ENCODE peak calls at places on chromosomes 4 and X, in seven cellular contexts. V is stomach, Y is Peyer's patch, L is IMR-90, R is tibial nerve, O is ovary, P is A549. T is an unnamed sample.

GRCh38 chr4:152408514-152409327 is 127.2 kb downstream of the FBXW7 start:
- DNase-seq in L (peak; percentile 50), Y (no peak), O (no peak), V (no peak), R (no peak), P (peak; percentile 20), T (no peak)

GRCh38 chr4:41141910-41142309 is 72.4 kb downstream of the APBB2 start:
- DNase-seq in V (no peak), Y (no peak), L (peak; percentile 86), O (no peak), P (peak; percentile 19), R (no peak), T (no peak)

GRCh38 chr4:165440415-165440882 is 61.6 kb downstream of the CPE start:
- DNase-seq in O (no peak), L (peak; percentile 63), P (peak; percentile 4), R (no peak), V (no peak), Y (no peak), T (no peak)

GRCh38 chr4:635851-636627 is 10.7 kb downstream of the PDE6B start:
- DNase-seq in O (no peak), P (no peak), V (no peak), Y (no peak), L (no peak), R (no peak), T (no peak)

GRCh38 chr4:60737858-60738257 is 462.3 kb upstream of the ADGRL3 start:
- DNase-seq in L (peak; percentile 74), Y (no peak), O (no peak), P (no peak), V (no peak), R (no peak), T (no peak)

GRCh38 chrX:40010550-40011364 is 87.0 kb downstream of the BCOR start:
- DNase-seq in V (no peak), L (no peak), O (no peak), R (no peak), P (no peak), Y (no peak), T (no peak)

GRCh38 chr4:86976801-86977485 is 42.1 kb downstream of the AFF1 start:
- DNase-seq in Y (no peak), V (no peak), O (no peak), R (no peak), P (no peak), L (no peak), T (no peak)

GRCh38 chr4:67565284-67565683 is 6.8 kb downstream of the STAP1 start:
- DNase-seq in P (no peak), R (no peak), L (peak; percentile 22), Y (no peak), O (no peak), V (no peak), T (no peak)

GRCh38 chr4:24285759-24286158 is 298.6 kb downstream of the DHX15 start:
- DNase-seq in L (no peak), O (no peak), Y (no peak), P (no peak), R (no peak), V (no peak), T (no peak)

GRCh38 chr4:145130788-145131398 is 32.8 kb downstream of the ABCE1 start:
- DNase-seq in L (peak; percentile 83), R (no peak), P (no peak), V (no peak), Y (no peak), O (no peak), T (no peak)

GRCh38 chr4:157004279-157005161 is 32.9 kb upstream of the PDGFC start:
- DNase-seq in R (no peak), L (no peak), V (no peak), Y (no peak), P (no peak), O (no peak), T (no peak)

GRCh38 chrX:15335135-15336022 is at the start of gene PIGA:
- DNase-seq in Y (peak; percentile 94), O (peak; percentile 95), P (peak; percentile 97), V (peak; percentile 94), R (peak; percentile 81), L (peak; percentile 96), T (peak; percentile 96)
- TF ChIP-seq POLR2A in Y (peak; percentile 90), O (peak; percentile 95), P (peak; percentile 54), V (peak; percentile 85), R (peak; percentile 94), L (peak; percentile 82), T (peak; percentile 88)

GRCh38 chr4:26860922-26861433 is 337 bp downstream of the STIM2 start:
- DNase-seq in O (peak; percentile 77), L (peak; percentile 44), Y (peak; percentile 78), V (peak; percentile 59), R (no peak), P (peak; percentile 26), T (peak; percentile 46)

GRCh38 chr4:26859762-26860156 is 882 bp upstream of the STIM2 start:
- DNase-seq in L (no peak), O (no peak), R (no peak), V (no peak), Y (no peak), P (no peak), T (no peak)

GRCh38 chr4:26861434-26862186 is 969 bp downstream of the STIM2 start:
- DNase-seq in L (peak; percentile 65), V (peak; percentile 76), O (peak; percentile 72), Y (peak; percentile 85), P (peak; percentile 41), R (peak; percentile 36), T (peak; percentile 88)

GRCh38 chr4:26858947-26859401 is 1.7 kb upstream of the STIM2 start:
- DNase-seq in Y (no peak), P (no peak), R (no peak), V (no peak), O (no peak), L (peak; percentile 34), T (no peak)

DNA sequence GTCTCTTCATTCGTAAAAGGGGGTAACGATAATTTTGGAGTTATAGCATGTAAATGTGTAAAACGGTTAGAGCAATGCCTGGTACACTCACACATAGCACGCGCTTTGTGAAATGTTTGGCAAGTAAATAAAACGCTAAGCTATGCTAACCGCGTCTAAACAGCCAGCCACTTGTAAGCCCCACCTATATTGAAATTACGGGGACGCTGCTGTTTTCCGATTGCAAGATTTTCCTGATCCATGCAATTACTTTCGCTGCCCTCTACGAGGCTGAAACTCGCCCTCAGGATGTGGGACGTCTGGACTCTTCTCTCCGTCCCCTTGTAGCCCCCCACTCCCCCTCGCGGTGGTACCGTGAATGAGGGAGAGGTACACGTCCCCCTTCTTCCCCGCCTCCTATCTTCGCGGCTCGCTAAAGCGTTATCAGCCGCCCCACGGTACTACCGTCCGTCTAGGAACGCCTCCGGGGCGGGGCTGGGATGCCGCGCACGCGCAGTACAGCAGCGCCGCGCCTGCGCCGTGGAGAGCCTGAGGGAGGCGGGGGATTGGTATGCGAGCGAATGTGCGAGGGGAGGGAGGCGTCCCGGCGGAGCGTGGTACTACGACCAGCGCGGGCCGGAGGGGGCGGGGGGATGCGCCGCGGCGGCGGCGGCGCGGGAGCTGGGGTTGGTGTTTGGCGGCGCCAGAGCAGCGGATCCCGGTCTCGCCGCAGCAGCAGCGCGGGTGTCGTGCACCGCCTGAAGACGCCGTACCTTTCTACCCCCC is at the start of gene STIM2:
- DNase-seq in L (peak; percentile 96), O (peak; percentile 98), Y (peak; percentile 98), V (peak; percentile 97), P (peak; percentile 94), R (peak; percentile 91), T (peak; percentile 97)
- H3K4me1 ChIP-seq in L (peaks cover 8% of the 10 kb centered on the region), O (peaks cover 4% of the 10 kb centered on the region), Y (peaks cover 16% of the 10 kb centered on the region), V (peaks cover 22% of the 10 kb centered on the region), P (peaks cover 23% of the 10 kb centered on the region), R (peaks cover 22% of the 10 kb centered on the region), T (peaks cover 21% of the 10 kb centered on the region)

GRCh38 chr4:2280531-2281300 is 18.8 kb upstream of the MXD4 start:
- DNase-seq in P (no peak), Y (no peak), O (no peak), R (no peak), V (peak; percentile 65), L (no peak), T (peak; percentile 19)
- TF ChIP-seq CTCF in P (peak; percentile 15), Y (no peak), O (no peak), R (no peak), V (no peak), L (peak; percentile 23), T (no peak)

GRCh38 chr4:173531085-173531965 is 1.3 kb upstream of the HAND2 start:
- DNase-seq in V (no peak), Y (no peak), O (peak; percentile 61), L (no peak), R (no peak), P (no peak), T (peak; percentile 86)

GRCh38 chr4:173528378-173529321 is 1.4 kb downstream of the HAND2 start:
- DNase-seq in V (no peak), L (no peak), P (no peak), O (peak; percentile 71), R (no peak), Y (no peak), T (peak; percentile 54)

GRCh38 chr4:173530326-173531062 is 465 bp upstream of the HAND2 start:
- DNase-seq in Y (no peak), V (no peak), L (no peak), R (no peak), P (no peak), O (peak; percentile 55), T (no peak)

GRCh38 chr4:173527103-173527876 is 2.7 kb downstream of the HAND2 start:
- DNase-seq in Y (no peak), L (no peak), V (no peak), P (no peak), O (no peak), R (no peak), T (no peak)

DNA sequence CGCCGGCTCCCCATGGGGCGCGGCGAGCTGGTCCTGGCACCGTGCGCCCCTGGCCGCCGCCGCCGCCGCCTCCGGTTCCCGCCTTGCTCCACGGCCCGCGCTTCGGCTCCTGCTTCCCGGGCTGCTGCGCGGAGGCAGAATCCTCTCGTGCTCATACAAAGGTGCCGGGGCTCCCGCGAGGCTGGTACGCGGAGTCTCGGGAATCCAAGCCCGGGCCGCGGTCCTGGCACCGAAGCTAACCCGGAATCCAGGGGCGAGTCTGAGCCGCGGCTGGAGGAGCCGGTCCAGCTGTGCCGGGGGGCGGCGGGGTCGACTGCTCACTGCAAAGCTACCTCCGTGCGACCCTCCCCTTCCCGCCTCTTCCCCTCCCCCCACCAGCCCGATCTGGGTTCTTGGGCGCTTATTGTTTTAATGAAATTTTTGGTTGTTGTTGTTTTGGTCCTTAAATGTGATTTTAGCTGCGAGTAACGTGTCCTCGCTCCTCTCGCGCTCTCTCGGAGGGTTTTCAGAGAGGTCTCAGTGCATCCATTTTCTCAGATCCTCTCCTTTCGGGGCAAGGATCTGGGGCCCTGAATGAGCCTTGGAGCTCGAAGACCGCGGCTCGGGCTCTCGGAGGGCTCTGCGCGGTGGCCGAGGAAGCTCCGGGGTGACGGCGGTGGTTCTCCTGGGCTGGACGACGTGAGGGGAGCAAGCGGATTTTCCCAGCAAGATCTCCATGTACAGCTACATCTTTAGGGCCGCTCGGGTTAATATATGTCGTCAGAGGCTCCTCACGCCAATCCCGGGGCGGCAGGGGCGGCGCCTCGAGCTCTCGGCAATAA is at the start of gene HAND2:
- DNase-seq in Y (no peak), L (peak; percentile 59), R (no peak), O (peak; percentile 90), P (peak; percentile 52), V (no peak), T (peak; percentile 91)
- TF ChIP-seq POLR2A in Y (peak; percentile 21), L (no peak), R (no peak), O (peak; percentile 65), P (no peak), V (peak; percentile 68), T (peak; percentile 87)